ENCODE peak calls at places on chromosomes 4 and X, in four cellular contexts. B is GM12864; Y is activated CD4-positive, CD25-positive, alpha-beta regulatory T cell; C is ureter. G is an unnamed sample.

GRCh38 chr4:5827108-5828004 is 65.5 kb downstream of the CRMP1 start:
- DNase-seq in B (no peak), Y (no peak), C (no peak), G (no peak)

GRCh38 chrX:110131031-110131430 is 128.1 kb downstream of the TMEM164 start:
- DNase-seq in B (no peak), Y (no peak), C (no peak), G (no peak)

GRCh38 chr4:157741642-157742041 is 431.2 kb downstream of the GASK1B start:
- DNase-seq in B (no peak), Y (no peak), C (no peak), G (no peak)

GRCh38 chr4:27129871-27130277 is 269.2 kb downstream of the STIM2 start:
- DNase-seq in B (no peak), Y (no peak), C (no peak), G (no peak)

GRCh38 chr4:172344266-172344772 is 531.1 kb downstream of the GALNTL6 start:
- DNase-seq in B (no peak), Y (no peak), C (no peak), G (no peak)

GRCh38 chrX:20026278-20026677 is 35.4 kb upstream of the BCLAF3 start:
- DNase-seq in B (no peak), Y (no peak), C (no peak), G (no peak)

GRCh38 chrX:79117078-79117477 is 27.4 kb upstream of the GPR174 start:
- DNase-seq in B (no peak), Y (no peak), C (no peak), G (no peak)

GRCh38 chrX:35741142-35741541 is 57.0 kb upstream of the MAGEB16 start:
- DNase-seq in B (no peak), Y (no peak), C (no peak), G (no peak)

GRCh38 chr4:6134612-6135220 is 65.6 kb downstream of the JAKMIP1 start:
- DNase-seq in B (peak), Y (peak), C (no peak), G (peak)

GRCh38 chrX:153853180-153853901 is 23.0 kb upstream of the PDZD4 start:
- DNase-seq in B (no peak), Y (no peak), C (no peak), G (no peak)

GRCh38 chr4:172127168-172127567 is 314.0 kb downstream of the GALNTL6 start:
- DNase-seq in B (no peak), Y (no peak), C (no peak), G (no peak)

GRCh38 chr4:178577933-178578332 is 1135.7 kb upstream of the AGA start:
- DNase-seq in B (no peak), Y (no peak), C (no peak), G (no peak)

GRCh38 chr4:97013309-97014106 is 1129.8 kb downstream of the STPG2 start:
- DNase-seq in B (no peak), Y (no peak), C (no peak), G (no peak)

GRCh38 chrX:39896951-39897740 is 200.6 kb downstream of the BCOR start:
- DNase-seq in B (no peak), Y (no peak), C (peak), G (no peak)

GRCh38 chr4:663438-664428 is 10.3 kb downstream of the ATP5ME start:
- DNase-seq in B (no peak), Y (peak), C (peak), G (peak)

GRCh38 chr4:7020290-7020689 is 22.9 kb upstream of the TADA2B start:
- DNase-seq in B (no peak), Y (no peak), C (no peak), G (no peak)

GRCh38 chr4:74503580-74503979 is 58.6 kb downstream of the AREG start:
- DNase-seq in B (no peak), Y (no peak), C (no peak), G (no peak)

GRCh38 chrX:128020701-128021100 is 31.5 kb downstream of the ACTRT1 start:
- DNase-seq in B (no peak), Y (no peak), C (no peak), G (no peak)

GRCh38 chr4:183249854-183250253 is 70.2 kb downstream of the CLDN22 start:
- DNase-seq in B (no peak), Y (no peak), C (no peak), G (no peak)

GRCh38 chr4:128623508-128624215 is 185.8 kb upstream of the JADE1 start:
- DNase-seq in B (no peak), Y (no peak), C (no peak), G (no peak)

GRCh38 chr4:121253961-121254360 is 89.8 kb upstream of the TNIP3 start:
- DNase-seq in B (no peak), Y (no peak), C (no peak), G (peak)

G was measured in central memory CD8-positive, alpha-beta T cell.